ENCODE peak calls at places on chromosomes 16 and 17, in nine cellular contexts. Y, Z, S, Q, B, K, I, V and P are unnamed samples. For H3K4me1, the result is how much of the 10 kb centered on the place peaks cover.

GRCh38 chr17:59786536-59787319 is 79.3 kb downstream of the VMP1 start:
- DNase-seq in Y (peak), Z (no peak), S (peak), Q (peak), B (no peak), K (peak), I (peak), V (peak), P (peak)

GRCh38 chr17:47905221-47905733 is 9.2 kb downstream of the SP2 start:
- DNase-seq in Y (no peak), Z (peak), S (peak), Q (peak), B (no peak), K (peak), I (peak), V (peak), P (no peak)

GRCh38 chr16:4846503-4846900 is 586 bp downstream of the GLYR1 start:
- DNase-seq in Y (no peak), Z (no peak), S (peak), Q (peak), B (peak), K (peak), I (no peak), V (peak), P (peak)

GRCh38 chr17:13931111-13931526 is 138.2 kb upstream of the COX10 start:
- DNase-seq in Y (no peak), Z (no peak), S (peak), Q (no peak), B (no peak), K (peak), I (peak), V (no peak), P (peak)

GRCh38 chr16:89122322-89122831 is 28.7 kb downstream of the ACSF3 start:
- DNase-seq in Y (no peak), Z (peak), S (no peak), Q (no peak), B (peak), K (no peak), I (no peak), V (no peak), P (peak)

GRCh38 chr16:70678121-70678897 is 7.5 kb downstream of the MTSS2 start:
- DNase-seq in Y (no peak), Z (peak), S (no peak), Q (no peak), B (peak), K (no peak), I (no peak), V (no peak), P (no peak)

GRCh38 chr17:4969551-4970231 is 2.1 kb upstream of the SPAG7 start:
- DNase-seq in Y (no peak), Z (no peak), S (peak), Q (no peak), B (peak), K (peak), I (no peak), V (no peak), P (no peak)

GRCh38 chr17:40399185-40399584 is 18.5 kb downstream of the TOP2A start:
- DNase-seq in Y (peak), Z (no peak), S (no peak), Q (no peak), B (no peak), K (no peak), I (no peak), V (no peak), P (no peak)

GRCh38 chr17:3551189-3551588 is 6.4 kb downstream of the TRPV3 start:
- DNase-seq in Y (no peak), Z (no peak), S (no peak), Q (no peak), B (no peak), K (no peak), I (no peak), V (no peak), P (no peak)

DNA sequence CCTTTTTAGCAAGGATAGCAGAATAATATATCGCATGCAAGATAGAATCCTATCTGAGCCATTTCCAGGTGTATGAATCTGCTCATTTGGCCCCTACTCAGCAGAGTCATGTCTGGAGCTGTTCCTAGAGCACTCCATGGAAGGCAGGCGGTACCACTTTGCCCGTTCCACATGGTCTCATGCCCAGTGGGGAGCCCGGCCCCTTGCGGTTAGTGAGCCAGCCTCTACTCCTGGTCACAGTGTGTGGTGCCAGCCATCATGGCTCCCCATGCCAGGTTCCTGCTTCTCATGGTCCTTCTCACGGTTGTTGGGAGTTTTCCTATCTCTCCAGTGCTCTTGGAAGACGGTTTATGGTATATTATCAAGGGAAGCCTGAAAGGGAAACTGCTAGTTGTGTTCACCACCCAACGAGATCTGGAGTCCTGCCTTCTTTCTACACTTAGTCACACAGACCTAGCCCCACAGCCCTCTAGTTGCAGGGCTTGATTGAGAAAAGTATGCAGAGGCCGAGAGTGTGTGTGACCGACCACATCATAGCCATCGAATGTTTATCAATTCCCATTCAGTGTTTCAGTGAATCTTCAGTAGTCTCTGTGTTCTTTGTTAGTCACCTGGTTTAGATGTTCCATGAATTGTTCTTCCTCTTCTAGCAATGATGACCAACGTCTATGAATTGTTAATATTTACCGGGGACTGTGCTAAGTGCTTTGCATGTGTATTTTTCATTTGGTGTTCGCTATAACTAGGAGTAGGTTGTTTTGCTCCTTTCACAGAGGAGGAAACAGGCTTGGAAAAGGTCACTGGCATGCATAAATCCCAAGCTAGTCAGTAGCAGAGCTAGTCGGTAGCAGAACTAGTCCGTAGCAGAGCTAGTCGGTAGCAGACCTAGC is 9.6 kb downstream of the JPT2 start:
- DNase-seq in Y (no peak), Z (no peak), S (no peak), Q (no peak), B (no peak), K (no peak), I (no peak), V (no peak), P (no peak)
- H3K4me1 ChIP-seq in Y (half or more), Z (under half), S (under half), Q (under half), B (under half), K (under half), I (under half), V (under half), P (under half)

DNA sequence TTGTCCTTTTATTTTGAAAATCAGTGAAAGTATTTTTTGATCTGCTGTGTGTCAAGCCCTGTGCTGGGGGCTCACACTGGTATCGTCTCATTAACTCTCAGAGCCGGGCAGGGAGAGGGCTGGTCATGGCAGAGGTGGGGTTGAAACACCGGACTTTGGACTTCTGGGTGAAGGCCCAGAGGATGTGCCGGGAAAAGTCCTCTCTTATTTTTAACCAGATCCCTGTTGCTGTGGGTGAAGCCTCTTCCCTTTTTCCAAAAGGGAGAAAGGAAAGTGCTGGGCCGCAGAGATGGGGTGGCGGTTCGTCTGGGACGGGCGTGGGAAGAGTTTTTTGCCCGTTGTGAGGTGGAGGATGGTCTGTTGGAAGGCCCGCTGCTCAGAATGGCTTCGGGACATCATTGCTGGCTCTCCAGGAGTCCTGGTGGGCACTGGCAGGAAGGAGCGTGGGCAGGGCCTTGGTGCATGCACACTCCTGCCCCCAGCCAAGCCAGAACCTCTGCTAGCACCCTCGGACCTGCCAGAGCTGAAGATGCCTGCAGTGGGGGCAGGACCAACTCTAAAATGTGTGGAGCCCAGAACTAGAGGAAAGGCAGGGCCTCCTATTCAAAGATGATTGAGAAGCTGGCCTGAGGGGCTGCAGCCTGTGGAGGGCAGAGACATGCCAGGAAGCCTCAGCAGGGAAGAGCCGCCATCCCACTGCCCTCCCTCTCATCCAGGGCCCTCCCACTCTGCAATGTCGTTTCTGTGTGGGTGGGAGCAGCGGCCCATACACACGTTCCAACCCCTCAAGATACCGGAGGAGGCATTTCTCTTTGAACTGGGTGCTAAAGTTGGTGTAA is 213.2 kb downstream of the CCDC182 start:
- DNase-seq in Y (no peak), Z (peak), S (no peak), Q (no peak), B (peak), K (no peak), I (no peak), V (no peak), P (no peak)
- TF ChIP-seq CTCF in Y (no peak), Z (no peak), S (no peak), Q (no peak), B (no peak), K (no peak), I (no peak), V (no peak), P (no peak)

DNA sequence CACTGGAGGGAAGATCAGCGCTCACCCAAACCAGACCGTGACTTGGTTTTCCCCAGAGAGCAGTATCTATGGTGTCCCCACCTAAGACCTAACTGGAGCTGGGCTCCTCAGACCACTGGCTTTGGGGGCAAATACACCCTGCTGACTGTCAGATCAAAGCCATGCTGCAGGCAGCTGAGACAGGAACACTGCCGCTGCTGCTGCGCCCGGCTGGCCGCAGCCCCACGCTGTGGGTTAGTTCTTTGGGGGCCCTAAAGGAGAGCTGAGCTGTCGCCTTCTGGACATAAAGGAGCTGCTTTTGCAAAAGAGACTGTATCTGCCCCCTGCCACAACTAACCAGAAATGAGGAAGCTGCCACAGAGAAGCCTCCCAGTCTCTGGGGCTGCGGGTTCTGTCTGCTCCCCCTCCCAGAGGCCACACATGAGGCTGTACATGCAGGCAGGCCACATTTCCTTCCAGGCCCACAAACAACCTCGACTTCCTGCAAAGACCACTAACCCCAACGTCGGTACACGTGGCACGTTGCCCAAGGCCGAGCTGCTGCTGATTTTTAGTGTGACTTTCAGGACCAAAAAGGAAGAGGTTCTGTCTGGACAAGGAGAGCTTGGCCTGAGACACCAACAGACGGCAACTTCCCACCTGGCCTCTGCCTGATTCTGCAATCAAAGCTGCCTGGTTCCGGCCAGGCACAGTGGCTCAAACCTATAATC is 18.2 kb upstream of the ABR start:
- DNase-seq in Y (no peak), Z (peak), S (peak), Q (no peak), B (peak), K (peak), I (peak), V (peak), P (peak)
- TF ChIP-seq POLR2A in Y (no peak), Z (no peak), S (no peak), Q (no peak), B (no peak), K (no peak), I (no peak), V (peak), P (no peak)

DNA sequence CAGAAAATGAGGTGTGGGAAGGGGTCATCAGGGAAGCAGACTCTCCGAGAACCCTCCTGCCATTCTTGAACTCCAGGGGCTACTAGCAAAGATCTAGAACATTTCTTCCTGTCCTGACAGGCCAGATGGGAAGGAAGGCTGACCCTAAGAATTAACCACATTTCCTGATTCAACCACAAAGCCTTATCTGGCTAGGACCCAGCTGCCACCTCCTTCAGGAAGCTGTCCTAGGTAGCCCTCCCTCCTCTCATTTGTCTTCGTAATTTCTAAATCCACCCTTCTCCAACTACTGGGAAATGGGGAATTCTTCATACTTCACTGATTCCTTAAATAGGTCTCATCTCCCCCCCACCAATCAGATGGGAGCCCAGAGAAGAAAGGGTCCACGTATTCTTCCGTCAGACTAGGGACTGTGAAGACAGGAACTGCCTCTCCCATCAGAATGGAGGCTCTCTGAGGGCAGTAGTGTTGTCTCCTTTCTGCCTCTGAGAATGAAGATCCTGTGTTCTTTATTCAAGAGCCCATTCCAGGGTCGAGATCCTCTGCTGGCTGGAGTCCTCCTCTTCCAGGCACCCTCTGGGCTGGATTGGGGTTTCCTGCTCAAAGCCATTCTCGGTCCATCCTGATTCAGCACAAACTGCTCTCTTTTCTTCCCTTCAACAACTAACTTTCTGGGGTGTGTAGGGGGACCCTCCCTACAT is 2.1 kb downstream of the SAMD14 start:
- DNase-seq in Y (no peak), Z (no peak), S (no peak), Q (peak), B (no peak), K (no peak), I (no peak), V (no peak), P (no peak)
- H3K4me1 ChIP-seq in Y (under half), Z (under half), S (under half), Q (under half), B (under half), K (under half), I (under half), V (under half), P (under half)